ENCODE peak calls at places on chromosomes 6 and 20, in four cellular contexts. D is naive thymus-derived CD4-positive, alpha-beta T cell; Y is heart right ventricle; Q is Peyer's patch. G is an unnamed sample.

GRCh38 chr6:148053796-148054195 is 288.8 kb upstream of the SASH1 start:
- DNase-seq in Q (no peak), D (no peak), Y (no peak), G (no peak)

GRCh38 chr6:38646166-38646565 is 6.4 kb upstream of the BTBD9 start:
- DNase-seq in Q (no peak), D (no peak), Y (no peak), G (peak; percentile 65)

GRCh38 chr20:59434950-59435349 is 134.5 kb downstream of the EDN3 start:
- DNase-seq in D (no peak), Q (no peak), Y (no peak), G (no peak)

GRCh38 chr6:150032598-150032997 is 7.3 kb upstream of the RAET1L start:
- DNase-seq in Y (no peak), Q (no peak), D (no peak), G (no peak)

GRCh38 chr6:107179004-107179403 is 63.7 kb upstream of the BEND3 start:
- DNase-seq in Y (no peak), Q (no peak), D (no peak), G (peak; percentile 34)

GRCh38 chr6:66558189-66558588 is 851.2 kb upstream of the EYS start:
- DNase-seq in Q (no peak), D (no peak), Y (no peak), G (peak; percentile 21)

GRCh38 chr6:155388546-155388945 is 67.1 kb downstream of the NOX3 start:
- DNase-seq in Q (no peak), D (no peak), Y (no peak), G (no peak)

GRCh38 chr20:45981261-45981660 is 9.3 kb upstream of the ZNF335 start:
- DNase-seq in Q (no peak), D (no peak), Y (no peak), G (no peak)

GRCh38 chr20:40980106-40980827 is 48.4 kb upstream of the TOP1 start:
- DNase-seq in Q (no peak), D (no peak), Y (no peak), G (no peak)

GRCh38 chr20:46830886-46831632 is 63.6 kb upstream of the EYA2 start:
- DNase-seq in Y (no peak), D (no peak), Q (no peak), G (no peak)

GRCh38 chr6:127302728-127303675 is 36.3 kb downstream of the RNF146 start:
- DNase-seq in Q (peak; percentile 76), Y (no peak), D (peak; percentile 44), G (peak; percentile 49)

GRCh38 chr6:43865086-43865485 is 95.1 kb downstream of the VEGFA start:
- DNase-seq in D (no peak), Q (no peak), Y (no peak), G (no peak)

GRCh38 chr20:23622839-23623343 is 14.9 kb downstream of the CST3 start:
- DNase-seq in D (no peak), Y (peak; percentile 63), Q (peak; percentile 86), G (peak; percentile 66)

GRCh38 chr6:137282253-137282652 is 63.1 kb upstream of the IFNGR1 start:
- DNase-seq in D (no peak), Q (no peak), Y (no peak), G (no peak)

GRCh38 chr6:113585246-113585645 is 271.9 kb upstream of the MARCKS start:
- DNase-seq in D (no peak), Y (no peak), Q (no peak), G (no peak)

GRCh38 chr20:48674461-48674860 is 153.3 kb downstream of the PREX1 start:
- DNase-seq in Q (no peak), D (no peak), Y (no peak), G (no peak)

GRCh38 chr20:22684763-22685443 is 100.5 kb upstream of the FOXA2 start:
- DNase-seq in Y (no peak), Q (no peak), D (no peak), G (no peak)

GRCh38 chr6:5522147-5522546 is 260.8 kb downstream of the FARS2 start:
- DNase-seq in Q (no peak), D (no peak), Y (no peak), G (no peak)

GRCh38 chr20:62987114-62987513 is 19.6 kb downstream of the BHLHE23 start:
- DNase-seq in Q (no peak), Y (no peak), D (no peak), G (no peak)

GRCh38 chr20:62986257-62986807 is 20.4 kb downstream of the BHLHE23 start:
- DNase-seq in Y (no peak), Q (no peak), D (no peak), G (no peak)

GRCh38 chr20:62984666-62985065 is 22.1 kb downstream of the BHLHE23 start:
- DNase-seq in Q (no peak), D (no peak), Y (no peak), G (peak; percentile 31)

GRCh38 chr20:62983210-62983609 is 23.6 kb downstream of the BHLHE23 start:
- DNase-seq in Y (no peak), Q (no peak), D (no peak), G (no peak)

DNA sequence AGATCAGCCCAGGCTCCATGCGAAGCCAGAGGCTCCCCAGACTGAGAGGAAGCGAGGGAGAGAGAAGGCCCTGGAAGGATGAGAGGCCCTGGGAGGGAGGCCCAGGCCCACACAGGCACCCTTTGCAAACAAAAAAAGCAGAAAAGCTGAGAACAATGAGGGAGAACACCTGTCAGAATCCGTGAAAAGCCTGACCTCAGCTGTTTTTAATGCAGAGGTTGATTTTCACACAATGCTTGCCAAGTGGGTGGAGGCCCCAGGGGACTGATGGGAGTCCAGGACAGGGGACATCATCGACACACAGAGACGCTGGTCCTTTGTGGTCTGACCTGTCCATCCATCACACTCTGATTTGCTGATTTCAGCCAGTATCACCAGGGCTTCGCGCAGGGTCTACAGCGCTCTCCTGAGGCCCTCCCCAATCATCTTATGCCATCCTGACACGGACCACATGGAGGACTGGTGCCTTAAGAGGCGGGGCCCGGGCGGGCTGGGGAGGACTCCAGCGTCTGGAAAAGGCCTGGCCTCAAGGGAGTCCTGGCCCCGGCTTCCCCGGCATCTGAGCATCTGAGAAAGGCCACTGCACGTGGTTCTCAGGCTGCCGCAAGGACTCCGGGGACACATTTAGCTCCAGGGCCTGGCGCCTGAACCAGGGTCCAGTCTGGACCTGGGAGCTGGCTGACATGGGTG is 21.5 kb downstream of the BHLHE23 start:
- DNase-seq in Q (no peak), D (no peak), Y (peak; percentile 59), G (no peak)
- H3K27me3 ChIP-seq in Q (no peaks in the 10 kb centered on the region), D (peaks cover 3% of the 10 kb centered on the region), Y (peaks cover 68% of the 10 kb centered on the region), G (peaks cover 32% of the 10 kb centered on the region)

GRCh38 chr6:32965901-32966300 is 2.5 kb upstream of the BRD2 start:
- DNase-seq in Y (no peak), Q (no peak), D (no peak), G (no peak)

GRCh38 chr6:32969685-32970412 is 1.5 kb downstream of the BRD2 start:
- DNase-seq in Y (peak; percentile 73), Q (peak; percentile 89), D (peak; percentile 74), G (peak; percentile 87)

GRCh38 chr6:32968770-32969684 is 633 bp downstream of the BRD2 start:
- DNase-seq in Q (peak; percentile 87), Y (peak; percentile 80), D (peak; percentile 53), G (peak; percentile 80)

GRCh38 chr6:32968093-32968769 is at the start of gene BRD2:
- DNase-seq in Y (peak; percentile 98), Q (peak; percentile 97), D (peak; percentile 99), G (peak; percentile 93)

DNA sequence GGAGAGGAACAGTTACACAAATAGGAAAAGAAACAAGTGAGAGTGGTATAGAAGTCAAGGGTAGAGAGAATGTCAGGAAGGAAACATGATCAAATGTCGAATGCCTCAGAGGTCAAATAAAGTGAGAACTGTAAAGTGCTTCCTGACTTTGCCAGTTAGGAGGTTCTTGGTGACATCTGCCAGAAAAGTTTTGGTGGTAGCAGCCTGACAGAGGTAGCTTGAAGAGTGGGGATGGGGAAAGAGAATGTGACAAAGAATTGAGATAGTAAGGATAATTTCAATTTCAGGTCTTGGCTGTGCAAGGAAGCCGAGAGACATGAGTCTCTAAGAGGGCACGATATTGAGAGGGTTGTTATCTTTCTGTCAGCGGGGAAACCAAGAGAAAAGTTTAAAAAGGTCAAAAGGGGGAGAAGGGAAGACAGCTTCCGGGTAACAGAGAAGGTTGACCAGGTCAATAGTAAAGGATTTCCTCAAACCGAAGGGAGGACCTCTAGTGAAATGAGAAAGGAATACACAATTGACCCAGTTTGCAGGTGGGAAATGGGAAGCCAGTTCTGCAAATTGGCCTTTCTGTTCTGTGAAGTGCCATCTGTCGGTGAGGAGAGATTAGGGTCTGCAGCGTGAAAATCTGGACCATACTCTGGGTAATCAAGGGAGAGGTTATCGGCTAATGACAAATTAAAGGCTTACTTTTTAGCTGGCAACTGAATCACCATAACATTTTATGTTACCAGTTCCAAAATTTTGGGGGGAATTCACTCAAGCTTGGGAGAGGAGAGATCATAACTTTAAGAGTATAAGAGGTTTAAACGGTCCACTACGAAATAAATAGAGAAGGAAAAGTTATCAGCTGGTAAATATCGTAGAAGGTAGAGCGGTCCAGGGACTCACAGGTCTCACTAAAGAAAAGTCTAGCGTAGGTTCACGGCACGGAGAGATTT is 973 bp upstream of the BRD2 start:
- DNase-seq in Q (peak; percentile 65), D (no peak), Y (no peak), G (peak; percentile 66)
- H3K36me3 ChIP-seq in Q (peaks cover 3% of the 10 kb centered on the region), D (peaks cover 14% of the 10 kb centered on the region), Y (peaks cover 4% of the 10 kb centered on the region), G (peaks cover 20% of the 10 kb centered on the region)

GRCh38 chr20:36206641-36207040 is 29.6 kb upstream of the AAR2 start:
- DNase-seq in Q (no peak), D (no peak), Y (no peak), G (no peak)

GRCh38 chr20:36209921-36210320 is 26.4 kb upstream of the AAR2 start:
- DNase-seq in D (no peak), Q (no peak), Y (no peak), G (no peak)

GRCh38 chr20:36208257-36208656 is 28.0 kb upstream of the AAR2 start:
- DNase-seq in Q (no peak), D (no peak), Y (no peak), G (no peak)

GRCh38 chr20:36206068-36206467 is 30.2 kb upstream of the AAR2 start:
- DNase-seq in Y (no peak), Q (no peak), D (no peak), G (no peak)

DNA sequence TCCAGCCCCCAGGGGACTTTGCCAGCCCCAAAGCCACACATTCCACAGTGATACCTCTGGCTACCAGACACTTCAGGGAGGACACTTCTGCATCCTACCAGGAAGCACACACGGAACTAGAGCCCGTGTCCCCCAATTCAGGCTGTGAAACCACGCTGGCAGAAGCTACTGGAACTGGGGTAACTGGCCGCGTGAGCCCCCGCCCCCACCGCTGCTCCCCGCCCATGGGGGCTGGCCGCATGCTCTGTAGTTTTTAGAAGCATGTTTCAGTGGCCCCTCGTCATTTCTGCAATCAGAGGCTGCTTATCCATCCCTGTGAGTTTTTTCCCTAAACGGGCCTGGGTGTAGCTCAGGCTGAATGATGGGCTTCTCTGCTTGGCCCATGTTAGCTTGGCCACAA is 28.7 kb upstream of the AAR2 start:
- DNase-seq in Q (no peak), Y (no peak), D (no peak), G (no peak)
- H3K27me3 ChIP-seq in Q (no peaks in the 10 kb centered on the region), Y (no peaks in the 10 kb centered on the region), D (no peaks in the 10 kb centered on the region), G (no peaks in the 10 kb centered on the region)

GRCh38 chr6:7247828-7248227 is 65.2 kb downstream of the SSR1 start:
- DNase-seq in Q (no peak), Y (no peak), D (no peak), G (no peak)

GRCh38 chr6:7245668-7246393 is 67.2 kb downstream of the SSR1 start:
- DNase-seq in Q (no peak), Y (no peak), D (no peak), G (no peak)

GRCh38 chr6:7249391-7249790 is 63.6 kb downstream of the SSR1 start:
- DNase-seq in D (no peak), Y (no peak), Q (no peak), G (no peak)

GRCh38 chr6:7246401-7247178 is 66.4 kb downstream of the SSR1 start:
- DNase-seq in D (no peak), Y (no peak), Q (peak; percentile 35), G (no peak)

DNA sequence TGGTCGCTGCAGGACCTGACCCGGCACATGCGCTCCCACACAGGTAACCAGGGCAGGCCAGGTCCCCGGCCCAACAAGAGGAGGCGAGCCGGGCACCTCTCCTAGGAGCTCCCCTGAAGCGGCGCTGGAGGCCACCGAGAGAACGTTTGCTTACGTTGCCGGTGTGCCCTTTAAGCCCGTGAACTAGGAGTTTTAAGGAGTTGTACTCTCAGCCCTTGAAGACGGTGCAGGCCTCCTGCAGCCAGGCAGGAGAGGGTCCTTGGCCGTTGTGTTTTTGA is 65.9 kb downstream of the SSR1 start:
- DNase-seq in Y (no peak), D (no peak), Q (no peak), G (no peak)
- H3K36me3 ChIP-seq in Y (peaks cover 82% of the 10 kb centered on the region), D (peaks cover 64% of the 10 kb centered on the region), Q (peaks cover 64% of the 10 kb centered on the region), G (peaks cover 32% of the 10 kb centered on the region)